ENCODE peak calls at places on chromosomes 11 and 22, in four cellular contexts. D, Q, U and H are unnamed samples.

GRCh38 chr11:73652046-73652730 is 5.8 kb downstream of the PLEKHB1 start:
- DNase-seq in U (no peak), D (peak), Q (peak), H (no peak)

GRCh38 chr22:23911318-23911980 is 17.3 kb downstream of the MIF start:
- DNase-seq in D (no peak), Q (no peak), U (peak), H (no peak)

GRCh38 chr22:43974028-43974545 is 18.8 kb downstream of the SAMM50 start:
- DNase-seq in D (no peak), Q (no peak), U (no peak), H (no peak)

GRCh38 chr22:44261861-44262595 is 50.7 kb downstream of the SHISAL1 start:
- DNase-seq in U (no peak), Q (no peak), D (no peak), H (peak)

GRCh38 chr11:30914143-30914762 is 328.1 kb upstream of the MPPED2 start:
- DNase-seq in U (peak), Q (peak), D (peak), H (peak)

GRCh38 chr11:128511712-128512111 is 75.6 kb downstream of the ETS1 start:
- DNase-seq in U (no peak), D (no peak), Q (no peak), H (no peak)

GRCh38 chr11:93537767-93538261 is 5.4 kb downstream of the SMCO4 start:
- DNase-seq in U (no peak), D (no peak), Q (no peak), H (no peak)

GRCh38 chr11:88651556-88651955 is 314.0 kb upstream of the CTSC start:
- DNase-seq in Q (no peak), D (no peak), U (no peak), H (no peak)

GRCh38 chr11:64786308-64786707 is 8.0 kb upstream of the SF1 start:
- DNase-seq in D (no peak), U (no peak), Q (no peak), H (no peak)

GRCh38 chr11:102157219-102157618 is 47.0 kb downstream of the YAP1 start:
- DNase-seq in U (no peak), D (no peak), Q (peak), H (no peak)

GRCh38 chr11:78082146-78082545 is 2.5 kb upstream of the NDUFC2 start:
- DNase-seq in D (no peak), Q (no peak), U (no peak), H (no peak)

GRCh38 chr11:22432331-22433065 is 94.3 kb downstream of the SLC17A6 start:
- DNase-seq in U (no peak), D (peak), Q (peak), H (peak)

GRCh38 chr22:29716814-29717213 is 3.0 kb upstream of the CABP7 start:
- DNase-seq in Q (peak), U (peak), D (peak), H (no peak)

GRCh38 chr11:60831501-60832079 is 10.3 kb upstream of the CCDC86 start:
- DNase-seq in U (no peak), D (no peak), Q (no peak), H (peak)

GRCh38 chr11:31366795-31367194 is 2.7 kb downstream of the DCDC1 start:
- DNase-seq in Q (no peak), U (no peak), D (no peak), H (no peak)

GRCh38 chr11:48083427-48083826 is 103.1 kb downstream of the PTPRJ start:
- DNase-seq in D (no peak), U (no peak), Q (no peak), H (no peak)

GRCh38 chr22:37133304-37134018 is 16.3 kb downstream of the IL2RB start:
- DNase-seq in D (no peak), U (no peak), Q (no peak), H (no peak)

GRCh38 chr11:110123003-110123402 is 29.8 kb downstream of the ZC3H12C start:
- DNase-seq in Q (no peak), U (no peak), D (peak), H (no peak)

GRCh38 chr11:119793335-119793984 is 64.5 kb upstream of the NECTIN1 start:
- DNase-seq in Q (no peak), D (no peak), U (no peak), H (no peak)

GRCh38 chr11:117941163-117941707 is 12.0 kb upstream of the TMPRSS13 start:
- DNase-seq in Q (no peak), D (no peak), U (no peak), H (no peak)

GRCh38 chr11:129374993-129375721 is 491 bp upstream of the BARX2 start:
- DNase-seq in U (no peak), Q (no peak), D (peak), H (peak)

GRCh38 chr22:37231406-37232139 is 12.5 kb downstream of the RAC2 start:
- DNase-seq in U (no peak), D (no peak), Q (no peak), H (peak)

GRCh38 chr22:50688448-50688847 is 15.8 kb downstream of the SHANK3 start:
- DNase-seq in D (no peak), Q (no peak), U (no peak), H (no peak)

GRCh38 chr22:43592470-43592869 is 180.7 kb downstream of the MPPED1 start:
- DNase-seq in Q (peak), D (peak), U (no peak), H (no peak)

GRCh38 chr11:56716379-56716854 is 17.5 kb downstream of the OR9G1 start:
- DNase-seq in U (no peak), D (no peak), Q (no peak), H (no peak)

GRCh38 chr11:22244986-22245592 is 52.2 kb downstream of the ANO5 start:
- DNase-seq in U (peak), Q (peak), D (peak), H (peak)

GRCh38 chr11:113048820-113049555 is 87.8 kb downstream of the NCAM1 start:
- DNase-seq in Q (no peak), D (no peak), U (no peak), H (no peak)

GRCh38 chr22:40813912-40814315 is 5.2 kb downstream of the SLC25A17 start:
- DNase-seq in U (no peak), Q (no peak), D (no peak), H (no peak)

GRCh38 chr11:75731095-75731494 is 13.5 kb downstream of the MOGAT2 start:
- DNase-seq in Q (no peak), U (no peak), D (no peak), H (no peak)

GRCh38 chr11:44315947-44316387 is 6.0 kb upstream of the ALX4 start:
- DNase-seq in U (no peak), Q (peak), D (peak), H (peak)

GRCh38 chr11:46330887-46331652 is 16.2 kb upstream of the DGKZ start:
- DNase-seq in Q (no peak), U (no peak), D (no peak), H (no peak)

GRCh38 chr11:45754746-45755145 is 50.2 kb upstream of the SLC35C1 start:
- DNase-seq in U (no peak), D (no peak), Q (no peak), H (no peak)

GRCh38 chr22:22865311-22866072 is 22.1 kb upstream of the IGLL5 start:
- DNase-seq in D (no peak), U (peak), Q (no peak), H (no peak)

GRCh38 chr11:87722756-87723599 is 452.3 kb downstream of the RAB38 start:
- DNase-seq in Q (peak), D (peak), U (peak), H (peak)

GRCh38 chr11:111450480-111451320 is 61.5 kb downstream of the BTG4 start:
- DNase-seq in D (no peak), U (peak), Q (no peak), H (no peak)
- TF ChIP-seq EZH2phosphoT487 in D (no peak), U (no peak), Q (no peak), H (no peak)

GRCh38 chr11:34439521-34440258 is 956 bp downstream of the CAT start:
- DNase-seq in D (no peak), Q (no peak), U (peak), H (peak)
- TF ChIP-seq EZH2phosphoT487 in D (no peak), Q (no peak), U (no peak), H (no peak)

GRCh38 chr22:19147193-19147780 is 2.8 kb downstream of the GSC2 start:
- DNase-seq in D (peak), U (no peak), Q (no peak), H (no peak)
- TF ChIP-seq EZH2phosphoT487 in D (no peak), U (no peak), Q (no peak), H (no peak)

GRCh38 chr11:8062781-8063257 is 18.2 kb upstream of the TUB start:
- DNase-seq in D (no peak), U (no peak), Q (no peak), H (no peak)

GRCh38 chr11:8059571-8060011 is 21.4 kb upstream of the TUB start:
- DNase-seq in D (no peak), U (no peak), Q (no peak), H (no peak)

GRCh38 chr11:8060146-8060719 is 20.8 kb upstream of the TUB start:
- DNase-seq in U (no peak), D (no peak), Q (no peak), H (no peak)

GRCh38 chr11:8061555-8062428 is 19.2 kb upstream of the TUB start:
- DNase-seq in U (no peak), D (no peak), Q (no peak), H (no peak)

GRCh38 chr11:8060801-8061554 is 20.0 kb upstream of the TUB start:
- DNase-seq in U (no peak), D (no peak), Q (no peak), H (no peak)
- TF ChIP-seq EZH2phosphoT487 in U (no peak), D (no peak), Q (no peak), H (no peak)